ENCODE peak calls at places on chromosomes 3 and 15, in five cellular contexts. H is dorsolateral prefrontal cortex, L is Karpas-422, N is ascending aorta, W is mesendoderm. G is an unnamed sample.

GRCh38 chr3:15295506-15295905 is 36.9 kb downstream of the SH3BP5 start:
- DNase-seq in H (no peak), L (no peak), N (peak; percentile 81), W (no peak), G (no peak)

GRCh38 chr3:191962324-191962723 is 501.4 kb downstream of the PYDC2 start:
- DNase-seq in H (no peak), L (no peak), N (no peak), W (peak; percentile 46), G (no peak)

GRCh38 chr3:126976906-126977305 is 6.0 kb upstream of the PLXNA1 start:
- DNase-seq in H (no peak), L (no peak), N (no peak), W (no peak), G (no peak)

GRCh38 chr3:149016669-149017541 is 25.6 kb downstream of the GYG1 start:
- DNase-seq in H (no peak), L (no peak), N (no peak), W (no peak), G (no peak)

GRCh38 chr3:61464785-61465184 is 96.6 kb upstream of the PTPRG start:
- DNase-seq in H (no peak), L (no peak), N (no peak), W (no peak), G (no peak)

GRCh38 chr3:195251336-195252065 is 19.5 kb downstream of the XXYLT1 start:
- DNase-seq in H (no peak), L (no peak), N (no peak), W (no peak), G (no peak)

GRCh38 chr15:51093865-51094605 is 671 bp downstream of the TNFAIP8L3 start:
- DNase-seq in H (no peak), L (no peak), N (peak; percentile 81), W (peak; percentile 33), G (no peak)

GRCh38 chr3:29065211-29065785 is 215.6 kb upstream of the RBMS3 start:
- DNase-seq in H (peak; percentile 69), L (no peak), N (peak; percentile 97), W (peak; percentile 91), G (peak; percentile 83)

GRCh38 chr3:191529992-191530391 is 69.0 kb downstream of the PYDC2 start:
- DNase-seq in H (no peak), L (no peak), N (no peak), W (no peak), G (no peak)

GRCh38 chr3:177131927-177132636 is 65.2 kb downstream of the TBL1XR1 start:
- DNase-seq in H (no peak), L (no peak), N (no peak), W (no peak), G (no peak)

GRCh38 chr3:43405888-43406636 is 119.7 kb downstream of the SNRK start:
- DNase-seq in H (peak; percentile 63), L (no peak), N (no peak), W (no peak), G (no peak)

GRCh38 chr15:70111203-70112017 is 13.7 kb upstream of the TLE3 start:
- DNase-seq in H (peak; percentile 72), L (peak; percentile 50), N (peak; percentile 72), W (peak; percentile 97), G (no peak)

GRCh38 chr3:150374975-150375374 is 33.1 kb upstream of the TSC22D2 start:
- DNase-seq in H (no peak), L (no peak), N (no peak), W (no peak), G (no peak)

GRCh38 chr3:186025161-186025560 is 83.7 kb downstream of the ETV5 start:
- DNase-seq in H (no peak), L (no peak), N (no peak), W (no peak), G (no peak)

GRCh38 chr15:69225355-69226027 is 65.1 kb downstream of the GLCE start:
- DNase-seq in H (no peak), L (peak; percentile 55), N (no peak), W (peak; percentile 37), G (no peak)

GRCh38 chr3:16204751-16205150 is 30.3 kb downstream of the GALNT15 start:
- DNase-seq in H (no peak), L (no peak), N (no peak), W (no peak), G (no peak)

GRCh38 chr3:111968319-111969059 is 10.3 kb upstream of the ABHD10 start:
- DNase-seq in H (no peak), L (no peak), N (no peak), W (no peak), G (no peak)

GRCh38 chr15:73598540-73599195 is 34.5 kb downstream of the NPTN start:
- DNase-seq in H (no peak), L (no peak), N (no peak), W (no peak), G (no peak)

GRCh38 chr3:111333642-111334041 is 208.4 kb upstream of the CD96 start:
- DNase-seq in H (no peak), L (no peak), N (no peak), W (peak; percentile 34), G (no peak)

GRCh38 chr3:177470200-177470941 is 273.1 kb upstream of the TBL1XR1 start:
- DNase-seq in H (no peak), L (no peak), N (no peak), W (peak; percentile 76), G (no peak)

GRCh38 chr15:90211440-90212168 is 10.5 kb downstream of the SEMA4B start:
- DNase-seq in H (no peak), L (no peak), N (no peak), W (no peak), G (no peak)

DNA sequence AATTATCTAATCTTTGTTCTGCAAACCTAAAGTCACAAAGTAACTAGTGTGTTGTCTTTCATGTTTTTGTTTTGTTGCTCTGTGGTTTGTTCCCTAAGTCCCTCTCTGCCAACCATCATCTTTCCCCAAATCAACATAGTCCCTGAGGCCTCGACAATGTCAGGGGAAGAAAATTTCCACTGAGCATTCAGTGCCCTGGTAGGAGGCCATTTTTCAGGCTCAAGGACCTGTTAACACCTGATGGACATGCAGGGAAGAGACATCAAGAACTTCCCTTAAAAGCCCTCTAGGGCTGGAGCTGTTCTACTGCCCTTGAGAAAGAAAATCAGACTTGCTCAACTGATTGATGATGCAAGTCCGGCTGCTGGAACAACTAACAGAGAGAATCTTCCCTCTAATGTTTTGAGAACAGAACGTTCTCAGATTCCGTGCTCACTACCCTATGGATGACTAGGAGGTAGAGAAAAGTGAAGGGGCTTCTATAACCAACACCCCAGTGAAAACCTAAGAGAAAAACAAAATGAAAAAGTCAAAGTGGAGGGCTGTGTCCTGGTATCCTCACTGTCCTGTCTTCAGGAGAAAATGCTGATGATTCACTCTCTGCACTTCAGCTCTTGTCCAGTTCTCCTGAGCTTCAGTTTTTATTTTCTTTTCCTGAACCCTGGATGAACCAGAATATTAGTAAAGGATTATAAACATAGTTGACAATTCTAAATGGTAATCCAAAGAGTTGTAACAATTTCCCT is 373.1 kb downstream of the FOXP1 start:
- DNase-seq in H (no peak), L (no peak), N (peak; percentile 82), W (peak; percentile 78), G (no peak)
- H3K27ac ChIP-seq in H (no peak overlapping the region), L (peak overlapping the region; percentile 5), N (peak overlapping the region; percentile 84), W (peak overlapping the region; percentile 34), G (peak overlapping the region; percentile 72)

GRCh38 chr3:20046556-20046955 is 6.3 kb downstream of the KAT2B start:
- DNase-seq in H (no peak), L (peak; percentile 69), N (no peak), W (no peak), G (no peak)

GRCh38 chr3:20041197-20041780 is 1.0 kb downstream of the KAT2B start:
- DNase-seq in H (peak; percentile 96), L (peak; percentile 88), N (peak; percentile 91), W (peak; percentile 84), G (peak; percentile 68)

GRCh38 chr3:20043398-20043797 is 3.2 kb downstream of the KAT2B start:
- DNase-seq in H (peak; percentile 63), L (peak; percentile 63), N (peak; percentile 88), W (no peak), G (peak; percentile 53)

GRCh38 chr3:20042331-20042730 is 2.1 kb downstream of the KAT2B start:
- DNase-seq in H (no peak), L (no peak), N (no peak), W (no peak), G (no peak)

GRCh38 chr3:20043825-20044224 is 3.6 kb downstream of the KAT2B start:
- DNase-seq in H (no peak), L (no peak), N (no peak), W (no peak), G (no peak)
- H3K4me3 ChIP-seq in H (peak overlapping the region; percentile 3), L (peak overlapping the region; percentile 55), N (peak overlapping the region; percentile 49), W (no peak overlapping the region), G (peak overlapping the region; percentile 65)

GRCh38 chr3:164186095-164186494 is 892.2 kb downstream of the SI start:
- DNase-seq in H (no peak), L (no peak), N (no peak), W (peak; percentile 62), G (no peak)

GRCh38 chr3:164192974-164193373 is 885.3 kb downstream of the SI start:
- DNase-seq in H (no peak), L (no peak), N (peak; percentile 52), W (no peak), G (no peak)

GRCh38 chr3:164196477-164196876 is 881.8 kb downstream of the SI start:
- DNase-seq in H (no peak), L (no peak), N (no peak), W (no peak), G (no peak)

GRCh38 chr3:164194842-164195241 is 883.5 kb downstream of the SI start:
- DNase-seq in H (no peak), L (no peak), N (no peak), W (peak; percentile 51), G (no peak)

DNA sequence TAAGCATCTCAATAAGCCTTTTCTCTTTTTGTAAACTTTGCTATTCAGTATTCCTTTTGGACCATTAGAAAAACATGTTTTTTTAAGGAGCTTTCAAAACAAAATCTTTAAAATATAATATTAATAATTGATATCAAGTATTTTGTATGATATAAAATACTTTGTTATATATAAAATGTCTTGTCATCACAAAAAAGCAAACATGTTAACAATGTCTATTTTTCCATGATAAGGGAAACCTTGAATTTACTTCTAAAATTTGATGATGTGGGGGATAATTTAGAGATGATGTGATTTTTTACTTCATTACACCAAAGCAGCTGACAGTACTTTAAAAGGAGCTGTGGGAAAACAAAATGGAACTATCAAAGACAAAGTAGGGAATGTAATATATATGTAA is 887.7 kb downstream of the SI start:
- DNase-seq in H (no peak), L (no peak), N (no peak), W (no peak), G (no peak)
- H3K27ac ChIP-seq in H (no peak overlapping the region), L (no peak overlapping the region), N (no peak overlapping the region), W (no peak overlapping the region), G (no peak overlapping the region)

GRCh38 chr3:30470566-30470965 is 135.8 kb upstream of the TGFBR2 start:
- DNase-seq in H (no peak), L (no peak), N (no peak), W (no peak), G (no peak)
- H3K4me3 ChIP-seq in H (no peak overlapping the region), L (no peak overlapping the region), N (no peak overlapping the region), W (no peak overlapping the region), G (no peak overlapping the region)

G was measured in thoracic aorta.